ENCODE peak calls at places on chromosomes 7 and 10, in seven cellular contexts. V, Y, U, Z, O, X and J are unnamed samples. For H3K36me3, the result is how much of the 10 kb centered on the place peaks cover.

GRCh38 chr10:478471-479245 is 210.8 kb downstream of the DIP2C start:
- DNase-seq in U (no peak), V (no peak), X (no peak), Z (no peak), Y (no peak), O (no peak), J (no peak)

GRCh38 chr7:116990056-116990455 is 36.8 kb downstream of the ST7 start:
- DNase-seq in X (no peak), O (no peak), Y (peak), U (no peak), Z (no peak), V (no peak), J (no peak)

GRCh38 chr10:132806126-132807061 is 20.4 kb upstream of the NKX6-2 start:
- DNase-seq in V (peak), X (no peak), O (no peak), U (no peak), Z (no peak), Y (no peak), J (no peak)

GRCh38 chr10:29806350-29806788 is 171.6 kb upstream of the SVIL start:
- DNase-seq in V (no peak), O (no peak), Y (no peak), U (no peak), Z (no peak), X (no peak), J (peak)

GRCh38 chr10:95273393-95274312 is 17.1 kb downstream of the PDLIM1 start:
- DNase-seq in X (no peak), Z (no peak), O (no peak), V (peak), Y (peak), U (no peak), J (peak)

GRCh38 chr10:47054936-47055335 is 143.7 kb downstream of the PTPN20 start:
- DNase-seq in O (no peak), X (no peak), V (no peak), Y (no peak), U (no peak), Z (no peak), J (no peak)

GRCh38 chr10:6494934-6495592 is 85.0 kb downstream of the PRKCQ start:
- DNase-seq in Z (no peak), Y (no peak), V (no peak), U (no peak), O (no peak), X (no peak), J (no peak)

GRCh38 chr10:71528371-71529202 is 131.9 kb downstream of the CDH23 start:
- DNase-seq in U (no peak), Y (no peak), V (no peak), O (no peak), X (no peak), Z (no peak), J (no peak)

GRCh38 chr10:71232089-71232998 is 20.0 kb downstream of the UNC5B start:
- DNase-seq in Y (no peak), O (no peak), V (no peak), X (peak), Z (no peak), U (no peak), J (no peak)

GRCh38 chr7:105367458-105367857 is 21.3 kb downstream of the SRPK2 start:
- DNase-seq in X (no peak), V (no peak), U (no peak), Y (no peak), Z (no peak), O (no peak), J (no peak)

GRCh38 chr7:84100866-84101265 is 93.7 kb downstream of the SEMA3A start:
- DNase-seq in U (no peak), O (no peak), V (no peak), Y (no peak), Z (no peak), X (no peak), J (peak)

GRCh38 chr10:104293021-104293420 is 24.0 kb downstream of the GSTO2 start:
- DNase-seq in Z (no peak), O (no peak), Y (no peak), U (no peak), X (no peak), V (no peak), J (peak)

GRCh38 chr7:80165177-80165576 is 30.5 kb downstream of the GNAI1 start:
- DNase-seq in U (no peak), Y (no peak), V (no peak), O (no peak), X (no peak), Z (no peak), J (no peak)

GRCh38 chr10:125155101-125155500 is 5.3 kb downstream of the CTBP2 start:
- DNase-seq in Z (no peak), O (no peak), Y (no peak), V (peak), U (no peak), X (peak), J (peak)

GRCh38 chr10:71161429-71161828 is 50.9 kb upstream of the UNC5B start:
- DNase-seq in Z (no peak), O (no peak), Y (no peak), U (no peak), X (no peak), V (no peak), J (no peak)

GRCh38 chr10:91603931-91604331 is 28.9 kb downstream of the PPP1R3C start:
- DNase-seq in U (no peak), Z (no peak), Y (no peak), O (no peak), V (no peak), X (no peak), J (peak)

GRCh38 chr10:68489919-68490318 is 18.1 kb upstream of the DNA2 start:
- DNase-seq in U (no peak), V (no peak), Y (no peak), O (no peak), X (no peak), Z (no peak), J (no peak)

GRCh38 chr7:16708980-16709379 is 44.6 kb upstream of the TSPAN13 start:
- DNase-seq in V (no peak), Z (no peak), U (no peak), X (no peak), O (peak), Y (no peak), J (peak)

GRCh38 chr10:98295907-98296306 is 27.9 kb upstream of the LOXL4 start:
- DNase-seq in Z (no peak), U (no peak), V (no peak), Y (no peak), X (no peak), O (no peak), J (no peak)

GRCh38 chr10:103547391-103547946 is 54.0 kb downstream of the NEURL1 start:
- DNase-seq in V (no peak), O (no peak), Y (no peak), U (no peak), Z (peak), X (peak), J (no peak)

GRCh38 chr7:107032050-107032449 is 12.5 kb upstream of the PRKAR2B start:
- DNase-seq in X (no peak), U (no peak), V (no peak), Y (no peak), O (no peak), Z (no peak), J (no peak)

GRCh38 chr7:42869131-42870020 is 42.5 kb downstream of the C7orf25 start:
- DNase-seq in Y (no peak), O (no peak), Z (peak), V (no peak), X (no peak), U (no peak), J (no peak)

GRCh38 chr10:6382081-6382480 is 179.3 kb downstream of the PFKFB3 start:
- DNase-seq in O (no peak), X (no peak), Y (peak), Z (no peak), V (peak), U (no peak), J (peak)

GRCh38 chr7:46900312-46901263 is 681.3 kb downstream of the TNS3 start:
- DNase-seq in V (no peak), Z (no peak), U (no peak), Y (no peak), X (no peak), O (no peak), J (no peak)

GRCh38 chr7:95723583-95724180 is 48.7 kb upstream of the DYNC1I1 start:
- DNase-seq in U (peak), Y (no peak), Z (peak), O (peak), X (no peak), V (no peak), J (peak)

GRCh38 chr10:69573056-69573806 is at the start of gene NEUROG3:
- DNase-seq in Z (no peak), Y (no peak), V (no peak), X (no peak), O (no peak), U (no peak), J (no peak)

GRCh38 chr7:19362099-19362498 is 216.9 kb upstream of the FERD3L start:
- DNase-seq in V (no peak), X (no peak), U (no peak), Z (no peak), O (no peak), Y (no peak), J (no peak)

DNA sequence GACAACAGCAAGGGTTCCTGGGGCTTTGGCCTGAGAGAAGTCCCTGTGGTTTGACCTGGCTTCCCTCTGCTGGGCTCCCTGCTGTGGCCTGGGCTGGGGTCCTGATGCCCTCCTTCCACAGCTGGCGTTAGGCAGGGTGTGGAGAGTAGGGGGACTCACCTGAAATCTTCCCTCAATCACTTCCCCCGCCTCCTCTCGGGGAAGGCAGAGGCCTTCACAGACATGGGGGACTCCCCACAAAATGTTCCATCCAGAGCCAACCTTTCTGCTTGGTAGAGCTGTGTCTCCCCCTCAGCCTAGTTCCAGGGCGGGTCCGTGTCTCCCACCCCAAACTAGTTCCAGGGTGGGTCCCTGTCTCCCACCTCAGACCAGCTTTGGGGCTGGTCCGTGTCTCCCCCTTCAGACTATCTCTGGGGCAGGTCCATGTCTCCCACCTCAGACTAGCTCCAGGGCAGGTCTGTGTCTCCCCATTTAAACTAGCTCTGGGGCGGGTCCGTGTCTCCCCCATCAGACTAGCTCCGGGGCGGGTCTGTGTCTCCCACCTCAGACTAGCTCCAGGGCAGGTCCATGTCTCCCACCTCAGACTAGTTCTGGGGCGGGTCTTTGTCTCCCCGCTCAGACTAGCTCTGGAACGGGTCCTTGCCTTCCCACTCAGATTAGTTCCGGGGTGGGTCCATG is 2.2 kb downstream of the PVRIG start:
- DNase-seq in Z (no peak), X (no peak), Y (no peak), U (no peak), V (no peak), O (no peak), J (no peak)
- H3K36me3 ChIP-seq in Z (under half), X (under half), Y (under half), U (under half), V (under half), O (under half), J (under half)

GRCh38 chr10:126581648-126582046 is 88.8 kb downstream of the C10orf90 start:
- DNase-seq in V (no peak), U (no peak), O (no peak), Z (no peak), Y (no peak), X (no peak), J (no peak)
- H3K27ac ChIP-seq in V (no peak), U (no peak), O (no peak), Z (no peak), Y (no peak), X (no peak), J (no peak)

DNA sequence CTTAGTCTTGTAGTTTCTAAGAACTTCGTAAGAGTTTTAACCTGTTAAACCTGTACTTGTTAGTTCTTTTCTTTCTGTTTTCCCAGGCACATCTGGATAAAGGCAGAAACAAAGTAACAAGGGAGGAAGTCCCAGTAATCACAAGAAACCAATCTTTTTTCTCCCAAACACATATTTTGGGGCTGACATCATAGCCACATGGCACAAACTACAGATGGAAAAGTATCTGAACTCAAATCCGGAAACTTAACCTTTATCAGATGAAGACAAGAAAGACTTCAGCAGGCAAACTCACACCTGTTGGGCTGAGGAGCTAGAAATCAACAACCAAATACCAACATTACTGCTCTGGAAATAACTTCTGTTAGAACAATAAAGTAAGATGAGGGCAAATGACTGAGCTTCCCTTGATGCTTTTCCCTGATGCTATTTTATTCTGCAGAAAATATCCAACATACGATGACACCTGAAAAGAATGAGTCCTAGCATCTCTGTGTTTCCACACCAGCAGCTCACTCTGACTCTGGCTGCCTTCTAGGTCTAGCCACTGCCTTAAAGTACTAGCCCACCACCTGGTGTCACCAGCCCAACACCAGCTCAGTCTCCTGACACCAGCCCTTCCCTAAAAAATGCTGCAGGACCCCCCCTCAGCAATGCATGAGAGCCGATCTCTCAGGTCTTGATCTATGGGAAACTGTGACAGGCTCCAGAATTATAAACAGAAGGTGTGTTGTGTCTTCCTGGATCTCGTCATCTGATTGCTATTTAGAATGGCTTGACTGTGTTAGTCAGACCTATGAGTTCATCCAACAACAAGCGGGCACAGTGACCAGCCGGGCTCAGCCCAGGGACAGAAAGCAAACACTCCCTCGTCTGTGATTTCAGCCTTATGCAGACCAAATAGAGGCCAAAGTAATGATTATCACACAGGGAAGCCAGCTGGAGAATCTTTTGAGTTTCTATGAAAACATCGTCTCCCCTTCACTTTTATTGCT is 66.8 kb downstream of the CUBN start:
- DNase-seq in Y (no peak), V (peak), X (peak), O (peak), U (peak), Z (no peak), J (peak)
- TF ChIP-seq POLR2AphosphoS5 in Y (no peak), V (peak), X (no peak), O (peak), U (no peak), Z (no peak), J (peak)

DNA sequence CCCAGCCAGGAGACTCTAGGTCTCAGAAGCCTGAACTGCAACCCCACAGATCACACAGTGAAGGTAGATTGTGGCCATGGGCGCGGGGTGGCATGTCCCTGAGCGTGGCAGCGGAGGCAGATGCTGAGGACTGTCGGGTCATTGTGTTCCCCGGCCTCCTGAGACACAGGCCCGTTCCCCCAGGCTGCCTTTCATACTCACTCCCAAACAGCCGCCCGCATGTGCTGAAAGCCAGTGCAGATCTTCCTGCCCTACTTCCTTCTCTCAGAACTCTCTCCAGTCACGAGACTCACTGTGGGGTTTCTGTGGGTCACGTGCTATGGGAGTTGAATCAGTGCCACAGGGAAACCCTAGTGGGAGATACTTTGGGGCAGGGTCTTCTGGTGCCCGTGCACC is 48.0 kb downstream of the ZNF467 start:
- DNase-seq in V (peak), X (no peak), Z (no peak), O (no peak), U (no peak), Y (no peak), J (no peak)
- H3K36me3 ChIP-seq in V (half or more), X (under half), Z (half or more), O (under half), U (under half), Y (under half), J (under half)

DNA sequence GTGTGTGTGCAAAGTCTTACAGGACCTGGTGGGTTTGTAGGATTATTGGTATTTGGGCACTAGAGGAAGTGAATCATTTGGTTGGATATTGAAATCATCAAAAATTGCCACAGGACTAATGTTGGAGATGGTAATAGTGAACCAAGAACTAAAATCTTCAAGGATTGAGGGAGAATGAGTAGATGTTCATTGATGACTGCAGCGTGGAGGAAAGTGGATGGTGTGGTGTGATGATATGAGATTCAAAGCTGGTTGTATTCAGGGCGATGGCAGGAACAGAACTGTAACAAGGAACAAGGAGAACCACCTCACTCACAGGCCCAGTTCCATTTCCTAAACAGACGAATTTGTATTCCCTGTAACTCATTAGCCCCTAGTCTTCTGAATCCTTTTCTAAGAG is 90.3 kb downstream of the TRIM24 start:
- DNase-seq in Z (no peak), X (no peak), Y (no peak), V (no peak), O (no peak), U (no peak), J (no peak)
- H3K27ac ChIP-seq in Z (no peak), X (no peak), Y (no peak), V (no peak), O (no peak), U (no peak), J (no peak)

GRCh38 chr10:37535459-37536246 is 321.8 kb downstream of the ZNF248 start:
- DNase-seq in O (no peak), X (no peak), V (no peak), U (no peak), Y (no peak), Z (no peak), J (no peak)
- TF ChIP-seq POLR2AphosphoS5 in O (no peak), X (no peak), V (no peak), U (no peak), Y (no peak), Z (no peak), J (no peak)

DNA sequence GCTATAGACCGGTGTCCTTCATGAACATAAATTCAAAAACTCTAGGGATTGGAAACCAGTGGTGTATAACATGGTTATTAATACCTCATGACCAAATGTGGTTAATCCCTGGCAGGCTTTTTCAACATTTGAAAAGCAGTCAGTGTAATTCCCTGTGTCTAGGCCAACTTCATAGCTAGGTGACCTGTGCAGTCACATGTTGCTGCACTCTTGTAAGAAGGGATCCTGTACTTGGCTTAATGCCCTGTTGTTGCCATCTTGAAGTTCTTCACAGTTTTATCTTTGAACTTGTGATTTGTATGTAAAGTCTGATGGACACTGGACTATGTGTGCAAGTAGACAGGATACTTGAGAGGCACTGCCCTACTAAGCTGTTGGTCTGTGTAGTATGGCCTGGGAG is 39.7 kb downstream of the ZNF33A start:
- DNase-seq in O (no peak), U (no peak), Z (no peak), X (no peak), Y (no peak), V (no peak), J (no peak)
- H3K36me3 ChIP-seq in O (under half), U (under half), Z (under half), X (under half), Y (half or more), V (under half), J (under half)

GRCh38 chr10:110788620-110789385 is 82.9 kb upstream of the PDCD4 start:
- DNase-seq in Z (no peak), Y (no peak), X (no peak), V (no peak), O (no peak), U (no peak), J (no peak)

GRCh38 chr10:110792476-110792875 is 79.3 kb upstream of the PDCD4 start:
- DNase-seq in O (no peak), Y (no peak), V (no peak), X (no peak), U (no peak), Z (no peak), J (no peak)

GRCh38 chr10:110789604-110790428 is 81.9 kb upstream of the PDCD4 start:
- DNase-seq in X (no peak), U (no peak), O (no peak), Z (no peak), V (no peak), Y (no peak), J (no peak)

GRCh38 chr10:110791541-110792073 is 80.1 kb upstream of the PDCD4 start:
- DNase-seq in Z (no peak), V (no peak), Y (no peak), O (no peak), U (no peak), X (no peak), J (no peak)

GRCh38 chr10:110790913-110791525 is 80.7 kb upstream of the PDCD4 start:
- DNase-seq in U (no peak), O (no peak), V (no peak), Z (no peak), Y (no peak), X (no peak), J (no peak)
- H3K27ac ChIP-seq in U (no peak), O (no peak), V (peak), Z (no peak), Y (peak), X (no peak), J (no peak)

GRCh38 chr10:101840102-101840684 is 3.4 kb downstream of the KCNIP2 start:
- DNase-seq in X (no peak), Y (no peak), V (no peak), U (no peak), Z (peak), O (no peak), J (no peak)

GRCh38 chr10:101839002-101839401 is 4.6 kb downstream of the KCNIP2 start:
- DNase-seq in V (no peak), Y (no peak), O (no peak), U (no peak), X (no peak), Z (peak), J (no peak)

GRCh38 chr10:101838416-101838970 is 5.1 kb downstream of the KCNIP2 start:
- DNase-seq in V (no peak), Z (peak), U (no peak), O (no peak), Y (no peak), X (no peak), J (no peak)

GRCh38 chr10:101840741-101841453 is 2.7 kb downstream of the KCNIP2 start:
- DNase-seq in V (peak), Z (peak), U (no peak), O (no peak), Y (peak), X (peak), J (peak)

GRCh38 chr10:101839421-101840063 is 4.1 kb downstream of the KCNIP2 start:
- DNase-seq in Y (peak), X (no peak), Z (peak), O (no peak), U (no peak), V (no peak), J (no peak)
- TF ChIP-seq POLR2AphosphoS5 in Y (no peak), X (no peak), Z (no peak), O (no peak), U (no peak), V (no peak), J (no peak)